ENCODE peak calls at places on chromosome X, in eight cellular contexts. One of them, this sample, is unnamed.

GRCh38 chrX:9785252-9785943 is 831 bp upstream of the SHROOM2 start:
- DNase-seq in fibroblast of mammary gland: no peak
- DNase-seq in GDM1: no peak
- DNase-seq in activated effector memory CD4-positive, alpha-beta T cell treated with anti-CD3 and anti-CD28 coated beads, Interleukin-2, amount 50 U/mL, for 16 hours: no peak
- DNase-seq in DMS79 treated with DMSO at 0.1 percent for 48 hours: no peak
- DNase-seq in stimulated activated CD4-positive, alpha-beta T cell treated with anti-CD3 and anti-CD28 coated beads, Interleukin-15, amount 100 ng/mL, for 48 hours: no peak
- DNase-seq in KG1: no peak
- DNase-seq in Ammon's horn: no peak
- DNase-seq in this sample: no peak

GRCh38 chrX:17005712-17006372 is 59.4 kb downstream of the REPS2 start:
- DNase-seq in fibroblast of mammary gland: peak
- DNase-seq in GDM1: no peak
- DNase-seq in activated effector memory CD4-positive, alpha-beta T cell treated with anti-CD3 and anti-CD28 coated beads, Interleukin-2, amount 50 U/mL, for 16 hours: no peak
- DNase-seq in DMS79 treated with DMSO at 0.1 percent for 48 hours: no peak
- DNase-seq in stimulated activated CD4-positive, alpha-beta T cell treated with anti-CD3 and anti-CD28 coated beads, Interleukin-15, amount 100 ng/mL, for 48 hours: no peak
- DNase-seq in KG1: no peak
- DNase-seq in Ammon's horn: no peak
- DNase-seq in this sample: no peak

GRCh38 chrX:12679522-12679921 is 111.7 kb upstream of the PRPS2 start:
- DNase-seq in fibroblast of mammary gland: no peak
- DNase-seq in GDM1: no peak
- DNase-seq in activated effector memory CD4-positive, alpha-beta T cell treated with anti-CD3 and anti-CD28 coated beads, Interleukin-2, amount 50 U/mL, for 16 hours: no peak
- DNase-seq in DMS79 treated with DMSO at 0.1 percent for 48 hours: no peak
- DNase-seq in stimulated activated CD4-positive, alpha-beta T cell treated with anti-CD3 and anti-CD28 coated beads, Interleukin-15, amount 100 ng/mL, for 48 hours: no peak
- DNase-seq in KG1: no peak
- DNase-seq in Ammon's horn: no peak
- DNase-seq in this sample: no peak

GRCh38 chrX:150983526-150984163 is 510 bp downstream of the HMGB3 start:
- DNase-seq in fibroblast of mammary gland: no peak
- DNase-seq in GDM1: no peak
- DNase-seq in activated effector memory CD4-positive, alpha-beta T cell treated with anti-CD3 and anti-CD28 coated beads, Interleukin-2, amount 50 U/mL, for 16 hours: no peak
- DNase-seq in DMS79 treated with DMSO at 0.1 percent for 48 hours: no peak
- DNase-seq in stimulated activated CD4-positive, alpha-beta T cell treated with anti-CD3 and anti-CD28 coated beads, Interleukin-15, amount 100 ng/mL, for 48 hours: no peak
- DNase-seq in KG1: no peak
- DNase-seq in Ammon's horn: no peak
- DNase-seq in this sample: no peak

GRCh38 chrX:152480269-152481212 is 29.4 kb upstream of the GABRA3 start:
- DNase-seq in fibroblast of mammary gland: no peak
- DNase-seq in GDM1: no peak
- DNase-seq in activated effector memory CD4-positive, alpha-beta T cell treated with anti-CD3 and anti-CD28 coated beads, Interleukin-2, amount 50 U/mL, for 16 hours: no peak
- DNase-seq in DMS79 treated with DMSO at 0.1 percent for 48 hours: no peak
- DNase-seq in stimulated activated CD4-positive, alpha-beta T cell treated with anti-CD3 and anti-CD28 coated beads, Interleukin-15, amount 100 ng/mL, for 48 hours: no peak
- DNase-seq in KG1: no peak
- DNase-seq in Ammon's horn: no peak
- DNase-seq in this sample: no peak

GRCh38 chrX:9362529-9362928 is 102.3 kb upstream of the TBL1X start:
- DNase-seq in fibroblast of mammary gland: no peak
- DNase-seq in GDM1: no peak
- DNase-seq in activated effector memory CD4-positive, alpha-beta T cell treated with anti-CD3 and anti-CD28 coated beads, Interleukin-2, amount 50 U/mL, for 16 hours: no peak
- DNase-seq in DMS79 treated with DMSO at 0.1 percent for 48 hours: no peak
- DNase-seq in stimulated activated CD4-positive, alpha-beta T cell treated with anti-CD3 and anti-CD28 coated beads, Interleukin-15, amount 100 ng/mL, for 48 hours: no peak
- DNase-seq in KG1: no peak
- DNase-seq in Ammon's horn: no peak
- DNase-seq in this sample: no peak

GRCh38 chrX:334331-334891 is 15.8 kb upstream of the GTPBP6 start:
- DNase-seq in fibroblast of mammary gland: no peak
- DNase-seq in GDM1: no peak
- DNase-seq in activated effector memory CD4-positive, alpha-beta T cell treated with anti-CD3 and anti-CD28 coated beads, Interleukin-2, amount 50 U/mL, for 16 hours: no peak
- DNase-seq in DMS79 treated with DMSO at 0.1 percent for 48 hours: no peak
- DNase-seq in stimulated activated CD4-positive, alpha-beta T cell treated with anti-CD3 and anti-CD28 coated beads, Interleukin-15, amount 100 ng/mL, for 48 hours: no peak
- DNase-seq in KG1: no peak
- DNase-seq in Ammon's horn: no peak
- DNase-seq in this sample: no peak

GRCh38 chrX:75746891-75747639 is 38.0 kb downstream of the MAGEE2 start:
- DNase-seq in fibroblast of mammary gland: peak
- DNase-seq in GDM1: peak
- DNase-seq in activated effector memory CD4-positive, alpha-beta T cell treated with anti-CD3 and anti-CD28 coated beads, Interleukin-2, amount 50 U/mL, for 16 hours: peak
- DNase-seq in DMS79 treated with DMSO at 0.1 percent for 48 hours: peak
- DNase-seq in stimulated activated CD4-positive, alpha-beta T cell treated with anti-CD3 and anti-CD28 coated beads, Interleukin-15, amount 100 ng/mL, for 48 hours: peak
- DNase-seq in KG1: peak
- DNase-seq in Ammon's horn: peak
- DNase-seq in this sample: peak

GRCh38 chrX:118164138-118164537 is 47.5 kb upstream of the KLHL13 start:
- DNase-seq in fibroblast of mammary gland: peak
- DNase-seq in GDM1: no peak
- DNase-seq in activated effector memory CD4-positive, alpha-beta T cell treated with anti-CD3 and anti-CD28 coated beads, Interleukin-2, amount 50 U/mL, for 16 hours: no peak
- DNase-seq in DMS79 treated with DMSO at 0.1 percent for 48 hours: no peak
- DNase-seq in stimulated activated CD4-positive, alpha-beta T cell treated with anti-CD3 and anti-CD28 coated beads, Interleukin-15, amount 100 ng/mL, for 48 hours: no peak
- DNase-seq in KG1: no peak
- DNase-seq in Ammon's horn: no peak
- DNase-seq in this sample: no peak

GRCh38 chrX:19888419-19888879 is 1.0 kb upstream of the SH3KBP1 start:
- DNase-seq in fibroblast of mammary gland: peak
- DNase-seq in GDM1: peak
- DNase-seq in activated effector memory CD4-positive, alpha-beta T cell treated with anti-CD3 and anti-CD28 coated beads, Interleukin-2, amount 50 U/mL, for 16 hours: no peak
- DNase-seq in DMS79 treated with DMSO at 0.1 percent for 48 hours: peak
- DNase-seq in stimulated activated CD4-positive, alpha-beta T cell treated with anti-CD3 and anti-CD28 coated beads, Interleukin-15, amount 100 ng/mL, for 48 hours: no peak
- DNase-seq in KG1: peak
- DNase-seq in Ammon's horn: peak
- DNase-seq in this sample: peak

GRCh38 chrX:131729295-131729694 is 185.4 kb downstream of the OR13H1 start:
- DNase-seq in fibroblast of mammary gland: peak
- DNase-seq in GDM1: peak
- DNase-seq in activated effector memory CD4-positive, alpha-beta T cell treated with anti-CD3 and anti-CD28 coated beads, Interleukin-2, amount 50 U/mL, for 16 hours: no peak
- DNase-seq in DMS79 treated with DMSO at 0.1 percent for 48 hours: no peak
- DNase-seq in stimulated activated CD4-positive, alpha-beta T cell treated with anti-CD3 and anti-CD28 coated beads, Interleukin-15, amount 100 ng/mL, for 48 hours: peak
- DNase-seq in KG1: no peak
- DNase-seq in Ammon's horn: no peak
- DNase-seq in this sample: peak

GRCh38 chrX:20032201-20032600 is 41.3 kb upstream of the BCLAF3 start:
- DNase-seq in fibroblast of mammary gland: no peak
- DNase-seq in GDM1: no peak
- DNase-seq in activated effector memory CD4-positive, alpha-beta T cell treated with anti-CD3 and anti-CD28 coated beads, Interleukin-2, amount 50 U/mL, for 16 hours: no peak
- DNase-seq in DMS79 treated with DMSO at 0.1 percent for 48 hours: no peak
- DNase-seq in stimulated activated CD4-positive, alpha-beta T cell treated with anti-CD3 and anti-CD28 coated beads, Interleukin-15, amount 100 ng/mL, for 48 hours: no peak
- DNase-seq in KG1: no peak
- DNase-seq in Ammon's horn: no peak
- DNase-seq in this sample: no peak

GRCh38 chrX:80266287-80266686 is 154.0 kb upstream of the TENT5D start:
- DNase-seq in fibroblast of mammary gland: no peak
- DNase-seq in GDM1: no peak
- DNase-seq in activated effector memory CD4-positive, alpha-beta T cell treated with anti-CD3 and anti-CD28 coated beads, Interleukin-2, amount 50 U/mL, for 16 hours: no peak
- DNase-seq in DMS79 treated with DMSO at 0.1 percent for 48 hours: no peak
- DNase-seq in stimulated activated CD4-positive, alpha-beta T cell treated with anti-CD3 and anti-CD28 coated beads, Interleukin-15, amount 100 ng/mL, for 48 hours: no peak
- DNase-seq in KG1: no peak
- DNase-seq in Ammon's horn: no peak
- DNase-seq in this sample: no peak

GRCh38 chrX:96407501-96407900 is 277.1 kb upstream of the DIAPH2 start:
- DNase-seq in fibroblast of mammary gland: peak
- DNase-seq in GDM1: no peak
- DNase-seq in activated effector memory CD4-positive, alpha-beta T cell treated with anti-CD3 and anti-CD28 coated beads, Interleukin-2, amount 50 U/mL, for 16 hours: no peak
- DNase-seq in DMS79 treated with DMSO at 0.1 percent for 48 hours: no peak
- DNase-seq in stimulated activated CD4-positive, alpha-beta T cell treated with anti-CD3 and anti-CD28 coated beads, Interleukin-15, amount 100 ng/mL, for 48 hours: no peak
- DNase-seq in KG1: no peak
- DNase-seq in Ammon's horn: no peak
- DNase-seq in this sample: no peak

GRCh38 chrX:39760930-39761329 is 336.8 kb downstream of the BCOR start:
- DNase-seq in fibroblast of mammary gland: no peak
- DNase-seq in GDM1: no peak
- DNase-seq in activated effector memory CD4-positive, alpha-beta T cell treated with anti-CD3 and anti-CD28 coated beads, Interleukin-2, amount 50 U/mL, for 16 hours: no peak
- DNase-seq in DMS79 treated with DMSO at 0.1 percent for 48 hours: no peak
- DNase-seq in stimulated activated CD4-positive, alpha-beta T cell treated with anti-CD3 and anti-CD28 coated beads, Interleukin-15, amount 100 ng/mL, for 48 hours: no peak
- DNase-seq in KG1: no peak
- DNase-seq in Ammon's horn: no peak
- DNase-seq in this sample: no peak

GRCh38 chrX:13899607-13900006 is 82.7 kb upstream of the GPM6B start:
- DNase-seq in fibroblast of mammary gland: peak
- DNase-seq in GDM1: no peak
- DNase-seq in activated effector memory CD4-positive, alpha-beta T cell treated with anti-CD3 and anti-CD28 coated beads, Interleukin-2, amount 50 U/mL, for 16 hours: no peak
- DNase-seq in DMS79 treated with DMSO at 0.1 percent for 48 hours: peak
- DNase-seq in stimulated activated CD4-positive, alpha-beta T cell treated with anti-CD3 and anti-CD28 coated beads, Interleukin-15, amount 100 ng/mL, for 48 hours: no peak
- DNase-seq in KG1: no peak
- DNase-seq in Ammon's horn: peak
- DNase-seq in this sample: no peak

GRCh38 chrX:119655125-119655524 is 37.8 kb downstream of the SEPTIN6 start:
- DNase-seq in fibroblast of mammary gland: peak
- DNase-seq in GDM1: no peak
- DNase-seq in activated effector memory CD4-positive, alpha-beta T cell treated with anti-CD3 and anti-CD28 coated beads, Interleukin-2, amount 50 U/mL, for 16 hours: peak
- DNase-seq in DMS79 treated with DMSO at 0.1 percent for 48 hours: no peak
- DNase-seq in stimulated activated CD4-positive, alpha-beta T cell treated with anti-CD3 and anti-CD28 coated beads, Interleukin-15, amount 100 ng/mL, for 48 hours: peak
- DNase-seq in KG1: no peak
- DNase-seq in Ammon's horn: no peak
- DNase-seq in this sample: no peak

GRCh38 chrX:104136241-104137019 is 20.4 kb downstream of the SLC25A53 start:
- DNase-seq in fibroblast of mammary gland: peak
- DNase-seq in GDM1: peak
- DNase-seq in activated effector memory CD4-positive, alpha-beta T cell treated with anti-CD3 and anti-CD28 coated beads, Interleukin-2, amount 50 U/mL, for 16 hours: peak
- DNase-seq in DMS79 treated with DMSO at 0.1 percent for 48 hours: peak
- DNase-seq in stimulated activated CD4-positive, alpha-beta T cell treated with anti-CD3 and anti-CD28 coated beads, Interleukin-15, amount 100 ng/mL, for 48 hours: peak
- DNase-seq in KG1: no peak
- DNase-seq in Ammon's horn: peak
- DNase-seq in this sample: peak

GRCh38 chrX:9519546-9520210 is 54.8 kb downstream of the TBL1X start:
- DNase-seq in fibroblast of mammary gland: peak
- DNase-seq in GDM1: no peak
- DNase-seq in activated effector memory CD4-positive, alpha-beta T cell treated with anti-CD3 and anti-CD28 coated beads, Interleukin-2, amount 50 U/mL, for 16 hours: no peak
- DNase-seq in DMS79 treated with DMSO at 0.1 percent for 48 hours: no peak
- DNase-seq in stimulated activated CD4-positive, alpha-beta T cell treated with anti-CD3 and anti-CD28 coated beads, Interleukin-15, amount 100 ng/mL, for 48 hours: no peak
- DNase-seq in KG1: no peak
- DNase-seq in Ammon's horn: no peak
- DNase-seq in this sample: no peak

GRCh38 chrX:153333271-153333670 is 682 bp upstream of the ZNF275 start:
- DNase-seq in fibroblast of mammary gland: peak
- DNase-seq in GDM1: no peak
- DNase-seq in activated effector memory CD4-positive, alpha-beta T cell treated with anti-CD3 and anti-CD28 coated beads, Interleukin-2, amount 50 U/mL, for 16 hours: no peak
- DNase-seq in DMS79 treated with DMSO at 0.1 percent for 48 hours: no peak
- DNase-seq in stimulated activated CD4-positive, alpha-beta T cell treated with anti-CD3 and anti-CD28 coated beads, Interleukin-15, amount 100 ng/mL, for 48 hours: no peak
- DNase-seq in KG1: no peak
- DNase-seq in Ammon's horn: no peak
- DNase-seq in this sample: no peak

GRCh38 chrX:63050225-63050624 is 300.9 kb downstream of the SPIN4 start:
- DNase-seq in fibroblast of mammary gland: no peak
- DNase-seq in GDM1: no peak
- DNase-seq in activated effector memory CD4-positive, alpha-beta T cell treated with anti-CD3 and anti-CD28 coated beads, Interleukin-2, amount 50 U/mL, for 16 hours: no peak
- DNase-seq in DMS79 treated with DMSO at 0.1 percent for 48 hours: no peak
- DNase-seq in stimulated activated CD4-positive, alpha-beta T cell treated with anti-CD3 and anti-CD28 coated beads, Interleukin-15, amount 100 ng/mL, for 48 hours: no peak
- DNase-seq in KG1: no peak
- DNase-seq in Ammon's horn: no peak
- DNase-seq in this sample: no peak

GRCh38 chrX:136176399-136176825 is 29.1 kb downstream of the FHL1 start:
- DNase-seq in fibroblast of mammary gland: peak
- DNase-seq in GDM1: no peak
- DNase-seq in activated effector memory CD4-positive, alpha-beta T cell treated with anti-CD3 and anti-CD28 coated beads, Interleukin-2, amount 50 U/mL, for 16 hours: no peak
- DNase-seq in DMS79 treated with DMSO at 0.1 percent for 48 hours: no peak
- DNase-seq in stimulated activated CD4-positive, alpha-beta T cell treated with anti-CD3 and anti-CD28 coated beads, Interleukin-15, amount 100 ng/mL, for 48 hours: no peak
- DNase-seq in KG1: no peak
- DNase-seq in Ammon's horn: no peak
- DNase-seq in this sample: no peak

GRCh38 chrX:71616672-71617529 is 1.4 kb downstream of the CXCR3 start:
- DNase-seq in fibroblast of mammary gland: no peak
- DNase-seq in GDM1: no peak
- DNase-seq in activated effector memory CD4-positive, alpha-beta T cell treated with anti-CD3 and anti-CD28 coated beads, Interleukin-2, amount 50 U/mL, for 16 hours: peak
- DNase-seq in DMS79 treated with DMSO at 0.1 percent for 48 hours: no peak
- DNase-seq in stimulated activated CD4-positive, alpha-beta T cell treated with anti-CD3 and anti-CD28 coated beads, Interleukin-15, amount 100 ng/mL, for 48 hours: no peak
- DNase-seq in KG1: no peak
- DNase-seq in Ammon's horn: no peak
- DNase-seq in this sample: peak